ENCODE peak calls at places on chromosomes 11 and 22, in four cellular contexts. A, Z, W and T are unnamed samples.

GRCh38 chr11:14264966-14265365 is 94.0 kb downstream of the RRAS2 start:
- DNase-seq in A (no peak), Z (no peak), W (no peak), T (no peak)

GRCh38 chr22:31229402-31230140 is 17.5 kb downstream of the LIMK2 start:
- DNase-seq in A (no peak), Z (no peak), W (peak), T (peak)

GRCh38 chr11:2142762-2143202 is 3.6 kb upstream of the IGF2 start:
- DNase-seq in A (peak), Z (no peak), W (no peak), T (no peak)

GRCh38 chr22:46673205-46673604 is 53.0 kb downstream of the GRAMD4 start:
- DNase-seq in A (no peak), Z (no peak), W (no peak), T (no peak)

GRCh38 chr11:108199446-108200321 is 22.8 kb downstream of the NPAT start:
- DNase-seq in A (peak), Z (no peak), W (no peak), T (no peak)

GRCh38 chr11:111969344-111969743 is 32.2 kb downstream of the DIXDC1 start:
- DNase-seq in A (no peak), Z (no peak), W (no peak), T (no peak)

GRCh38 chr11:64181506-64182411 is 4.2 kb upstream of the STIP1 start:
- DNase-seq in A (peak), Z (no peak), W (peak), T (peak)

GRCh38 chr11:32489464-32489863 is 54.1 kb upstream of the WT1 start:
- DNase-seq in A (no peak), Z (no peak), W (no peak), T (no peak)

GRCh38 chr11:117614695-117615094 is 182.3 kb downstream of the DSCAML1 start:
- DNase-seq in A (no peak), Z (no peak), W (no peak), T (no peak)

GRCh38 chr11:14179126-14179820 is 179.7 kb downstream of the RRAS2 start:
- DNase-seq in A (no peak), Z (no peak), W (no peak), T (no peak)

GRCh38 chr22:37488337-37489135 is 2.4 kb upstream of the MFNG start:
- DNase-seq in A (no peak), Z (no peak), W (no peak), T (no peak)

GRCh38 chr11:3121931-3122774 is 43.0 kb downstream of the OSBPL5 start:
- DNase-seq in A (no peak), Z (no peak), W (peak), T (peak)

GRCh38 chr11:110710520-110711381 is 1.5 kb downstream of the ARHGAP20 start:
- DNase-seq in A (no peak), Z (no peak), W (peak), T (peak)

GRCh38 chr11:131073167-131073566 is 156.9 kb upstream of the SNX19 start:
- DNase-seq in A (no peak), Z (no peak), W (no peak), T (no peak)

GRCh38 chr11:19301336-19301735 is 60.6 kb upstream of the E2F8 start:
- DNase-seq in A (no peak), Z (no peak), W (no peak), T (no peak)

GRCh38 chr11:40104941-40105550 is 1354.4 kb downstream of the LRRC4C start:
- DNase-seq in A (no peak), Z (no peak), W (no peak), T (no peak)

GRCh38 chr22:24419480-24419860 is 7.9 kb upstream of the ADORA2A start:
- DNase-seq in A (no peak), Z (no peak), W (no peak), T (no peak)

GRCh38 chr22:24331468-24332440 is 61.1 kb downstream of the SPECC1L start:
- DNase-seq in A (no peak), Z (no peak), W (no peak), T (no peak)